ENCODE peak calls at places on chromosomes 16 and 17, in ten cellular contexts. E is A673, O is left ventricle myocardium inferior, L is mucosa of descending colon, S is ascending aorta, A is HFFc6, X is body of pancreas, D is epithelial cell of esophagus, Z is neural crest cell, B is ovary. V is an unnamed sample.

GRCh38 chr16:30173054-30173453 is 10.3 kb upstream of the CORO1A start:
- DNase-seq in E (no peak), O (no peak), L (no peak), S (no peak), A (no peak), X (no peak), D (no peak), Z (no peak), B (no peak), V (no peak)

GRCh38 chr17:6398955-6399354 is 36.0 kb downstream of the AIPL1 start:
- DNase-seq in E (no peak), O (no peak), L (no peak), S (no peak), A (no peak), X (no peak), D (no peak), Z (no peak), B (no peak), V (no peak)

GRCh38 chr16:83965444-83966152 is 2.4 kb upstream of the NECAB2 start:
- DNase-seq in E (no peak), O (peak; percentile 9), L (no peak), S (no peak), A (no peak), X (no peak), D (no peak), Z (no peak), B (no peak), V (no peak)

GRCh38 chr16:2188395-2188794 is 8.0 kb downstream of the CASKIN1 start:
- DNase-seq in E (no peak), O (no peak), L (no peak), S (no peak), A (no peak), X (no peak), D (no peak), Z (no peak), B (no peak), V (no peak)

GRCh38 chr16:12833939-12834338 is 30.3 kb upstream of the CPPED1 start:
- DNase-seq in E (no peak), O (no peak), L (no peak), S (no peak), A (peak; percentile 20), X (no peak), D (peak; percentile 5), Z (peak; percentile 1), B (no peak), V (peak; percentile 73)

GRCh38 chr16:12260119-12260646 is 283.6 kb downstream of the SNX29 start:
- DNase-seq in E (no peak), O (no peak), L (no peak), S (no peak), A (no peak), X (no peak), D (no peak), Z (no peak), B (no peak), V (no peak)

GRCh38 chr17:30095507-30096244 is 20.9 kb upstream of the NSRP1 start:
- DNase-seq in E (peak; percentile 85), O (no peak), L (peak; percentile 50), S (no peak), A (peak; percentile 82), X (no peak), D (peak; percentile 79), Z (peak; percentile 28), B (no peak), V (peak; percentile 71)

GRCh38 chr16:50685456-50686058 is 4.4 kb upstream of the SNX20 start:
- DNase-seq in E (no peak), O (no peak), L (no peak), S (no peak), A (no peak), X (no peak), D (peak; percentile 41), Z (no peak), B (no peak), V (no peak)

GRCh38 chr17:50165466-50165865 is 339 bp upstream of the SGCA start:
- DNase-seq in E (no peak), O (no peak), L (no peak), S (no peak), A (no peak), X (no peak), D (no peak), Z (no peak), B (no peak), V (no peak)

GRCh38 chr16:17635183-17635582 is 164.4 kb upstream of the XYLT1 start:
- DNase-seq in E (no peak), O (no peak), L (no peak), S (no peak), A (no peak), X (no peak), D (no peak), Z (no peak), B (no peak), V (no peak)

GRCh38 chr17:56987283-56987834 is 9.4 kb downstream of the SCPEP1 start:
- DNase-seq in E (no peak), O (no peak), L (no peak), S (no peak), A (no peak), X (no peak), D (no peak), Z (no peak), B (no peak), V (no peak)

GRCh38 chr16:57592591-57593003 is 35.8 kb upstream of the ADGRG1 start:
- DNase-seq in E (no peak), O (no peak), L (no peak), S (no peak), A (no peak), X (no peak), D (no peak), Z (no peak), B (no peak), V (no peak)

GRCh38 chr16:10876305-10876704 is 697 bp upstream of the CIITA start:
- DNase-seq in E (no peak), O (no peak), L (no peak), S (no peak), A (no peak), X (no peak), D (no peak), Z (no peak), B (no peak), V (no peak)

DNA sequence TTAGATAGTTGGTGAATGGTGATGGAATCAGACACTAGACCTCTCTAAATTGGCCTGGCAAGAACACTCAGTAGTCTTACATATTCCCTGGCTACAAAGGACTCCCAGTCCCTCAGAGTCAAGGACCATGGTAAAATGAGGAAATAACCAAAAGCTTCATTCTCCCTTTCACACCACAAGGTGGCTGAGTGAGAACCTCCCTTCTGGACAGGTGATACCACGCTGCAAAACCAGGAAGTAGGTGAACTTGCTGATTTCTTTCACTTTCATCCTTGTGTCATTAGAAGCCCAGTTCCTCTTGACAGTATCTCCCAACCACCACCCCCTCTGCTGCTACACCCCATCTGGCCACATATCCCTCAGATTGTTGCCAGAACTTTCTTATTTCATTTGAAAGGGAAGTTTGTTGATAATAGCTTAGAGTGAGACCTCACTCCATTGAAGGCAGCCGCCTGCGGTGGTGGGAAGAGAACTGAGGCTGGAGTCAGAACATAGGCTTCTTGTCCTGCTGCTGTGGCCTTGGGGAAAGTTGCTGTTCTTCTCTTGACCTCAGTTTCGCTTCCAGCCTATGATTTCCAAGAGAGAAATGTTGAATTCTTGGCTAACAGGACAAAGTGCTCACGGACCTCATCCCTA is 290.6 kb upstream of the CCL2 start:
- DNase-seq in E (no peak), O (no peak), L (peak; percentile 50), S (no peak), A (no peak), X (no peak), D (no peak), Z (no peak), B (no peak), V (no peak)
- TF ChIP-seq CTCF in E (no peak), O (no peak), L (peak; percentile 33), S (no peak), A (no peak), X (no peak), D (no peak), Z (no peak), B (no peak), V (no peak)

GRCh38 chr17:66625321-66625767 is 209.6 kb upstream of the CACNG5 start:
- DNase-seq in E (peak; percentile 70), O (no peak), L (no peak), S (no peak), A (peak; percentile 35), X (no peak), D (peak; percentile 45), Z (no peak), B (no peak), V (peak; percentile 33)
- TF ChIP-seq CTCF in E (peak; percentile 70), O (peak; percentile 67), L (no peak), S (peak; percentile 27), A (peak; percentile 76), X (peak; percentile 14), D (peak; percentile 62), Z (peak; percentile 72), B (peak; percentile 42), V (peak; percentile 51)

GRCh38 chr16:586645-587590 is 2.9 kb upstream of the RAB40C start:
- DNase-seq in E (no peak), O (no peak), L (no peak), S (no peak), A (no peak), X (peak; percentile 79), D (no peak), Z (no peak), B (peak; percentile 65), V (no peak)
- TF ChIP-seq CTCF in E (no peak), O (no peak), L (no peak), S (no peak), A (no peak), X (no peak), D (no peak), Z (no peak), B (no peak), V (no peak)

GRCh38 chr17:9002610-9003354 is 18.5 kb upstream of the NTN1 start:
- DNase-seq in E (peak; percentile 26), O (peak; percentile 24), L (no peak), S (no peak), A (no peak), X (peak; percentile 34), D (peak; percentile 23), Z (peak; percentile 47), B (no peak), V (no peak)
- TF ChIP-seq CTCF in E (peak; percentile 22), O (peak; percentile 45), L (no peak), S (peak; percentile 37), A (no peak), X (peak; percentile 15), D (no peak), Z (peak; percentile 57), B (no peak), V (no peak)

GRCh38 chr16:80948886-80949502 is 57.7 kb downstream of the CMC2 start:
- DNase-seq in E (peak; percentile 72), O (peak; percentile 58), L (peak; percentile 57), S (no peak), A (peak; percentile 29), X (no peak), D (peak; percentile 56), Z (peak; percentile 47), B (peak; percentile 28), V (peak; percentile 50)
- TF ChIP-seq CTCF in E (peak; percentile 88), O (peak; percentile 71), L (peak; percentile 53), S (peak; percentile 63), A (peak; percentile 88), X (peak; percentile 21), D (peak; percentile 54), Z (peak; percentile 60), B (no peak), V (peak; percentile 44)

GRCh38 chr16:6374816-6375215 is 957.8 kb upstream of the RBFOX1 start:
- DNase-seq in E (peak; percentile 57), O (no peak), L (no peak), S (no peak), A (no peak), X (no peak), D (no peak), Z (no peak), B (no peak), V (no peak)
- TF ChIP-seq CTCF in E (no peak), O (no peak), L (no peak), S (no peak), A (no peak), X (no peak), D (no peak), Z (no peak), B (no peak), V (no peak)